ENCODE peak calls at places on chromosomes 2 and 18, in ten cellular contexts. S is HT-29; H is activated CD8-positive, alpha-beta memory T cell treated with anti-CD3 and anti-CD28 coated beads, Interleukin-2, amount 50 U/mL, for 48 hours; B is hepatocyte; Q is progenitor cell of endocrine pancreas; I is transverse colon; X is AG04449; D is mucosa of gallbladder; N is Daoy; E is amniotic epithelial cell. U is an unnamed sample.

GRCh38 chr2:175414872-175415487 is 233.5 kb upstream of the ATP5MC3 start:
- DNase-seq in D (peak), Q (peak), I (peak), S (peak), B (peak), H (no peak), X (peak), E (peak), N (peak), U (peak)

GRCh38 chr2:46886268-46887027 is 29.2 kb downstream of the MCFD2 start:
- DNase-seq in S (no peak), E (no peak), H (no peak), Q (no peak), D (no peak), I (no peak), B (no peak), X (no peak), N (no peak), U (no peak)

GRCh38 chr18:32470136-32470712 is 458 bp downstream of the GAREM1 start:
- DNase-seq in I (peak), Q (peak), S (no peak), X (no peak), N (peak), E (peak), B (no peak), H (peak), D (peak), U (peak)

GRCh38 chr2:98935111-98935770 is 784 bp downstream of the CRACDL start:
- DNase-seq in D (no peak), Q (no peak), S (no peak), X (no peak), E (no peak), H (no peak), B (no peak), N (no peak), I (no peak), U (no peak)

GRCh38 chr2:8694737-8695136 is 12.9 kb downstream of the ID2 start:
- DNase-seq in D (no peak), N (peak), E (peak), X (no peak), B (peak), Q (no peak), H (no peak), I (no peak), S (peak), U (no peak)

GRCh38 chr2:162591403-162592083 is 247.0 kb downstream of the KCNH7 start:
- DNase-seq in X (no peak), E (no peak), N (peak), D (no peak), I (no peak), H (no peak), S (no peak), B (no peak), Q (no peak), U (no peak)

GRCh38 chr2:1539441-1539840 is 126.2 kb downstream of the TPO start:
- DNase-seq in X (no peak), D (no peak), E (no peak), H (no peak), Q (no peak), I (no peak), N (no peak), B (no peak), S (no peak), U (no peak)

GRCh38 chr18:48408727-48409590 is at the start of gene ZBTB7C:
- DNase-seq in E (no peak), H (no peak), B (peak), I (peak), Q (peak), X (no peak), D (no peak), S (peak), N (peak), U (no peak)

GRCh38 chr2:38215993-38216392 is 140.0 kb upstream of the CYP1B1 start:
- DNase-seq in H (no peak), B (no peak), X (no peak), N (no peak), E (peak), Q (no peak), D (no peak), S (no peak), I (no peak), U (no peak)

GRCh38 chr18:61892683-61893303 is at the start of gene RNF152:
- DNase-seq in I (peak), B (peak), N (no peak), X (no peak), H (peak), Q (peak), D (peak), E (no peak), S (no peak), U (peak)

GRCh38 chr2:238868616-238869292 is 20.9 kb downstream of the TWIST2 start:
- DNase-seq in N (no peak), B (no peak), S (no peak), D (peak), I (peak), Q (no peak), E (peak), X (no peak), H (no peak), U (peak)

GRCh38 chr2:195513119-195513518 is 143.9 kb upstream of the SLC39A10 start:
- DNase-seq in S (no peak), H (no peak), N (no peak), Q (no peak), B (no peak), I (no peak), X (no peak), D (no peak), E (no peak), U (no peak)

GRCh38 chr2:150911766-150912280 is 349.8 kb downstream of the RBM43 start:
- DNase-seq in E (peak), S (peak), N (peak), B (peak), H (no peak), D (peak), X (peak), Q (no peak), I (peak), U (peak)

GRCh38 chr2:231397928-231398294 is 2.4 kb downstream of the B3GNT7 start:
- DNase-seq in N (no peak), Q (no peak), S (no peak), E (no peak), I (no peak), X (no peak), B (no peak), D (no peak), H (no peak), U (no peak)

GRCh38 chr18:46301081-46301480 is 196.9 kb downstream of the HAUS1 start:
- DNase-seq in S (no peak), Q (no peak), E (no peak), B (no peak), H (no peak), N (no peak), I (no peak), X (no peak), D (no peak), U (no peak)

GRCh38 chr18:2111456-2111855 is 459.8 kb downstream of the METTL4 start:
- DNase-seq in B (no peak), D (no peak), N (peak), Q (no peak), E (peak), X (no peak), H (no peak), I (no peak), S (no peak), U (no peak)

GRCh38 chr2:207189040-207189439 is 23.3 kb upstream of the KLF7 start:
- DNase-seq in E (no peak), I (no peak), Q (no peak), X (no peak), B (no peak), S (no peak), D (no peak), H (no peak), N (no peak), U (no peak)

GRCh38 chr18:48949606-48950535 is 894 bp downstream of the SMAD7 start:
- DNase-seq in H (peak), S (peak), Q (peak), X (no peak), I (peak), E (no peak), B (peak), D (no peak), N (peak), U (peak)

GRCh38 chr18:76467371-76468190 is 27.5 kb downstream of the ZNF516 start:
- DNase-seq in B (no peak), H (peak), S (no peak), X (no peak), Q (no peak), I (no peak), D (no peak), N (no peak), E (peak), U (no peak)

GRCh38 chr2:112646791-112647720 is 1.3 kb downstream of the SLC20A1 start:
- DNase-seq in S (peak), D (no peak), E (no peak), N (peak), I (no peak), H (no peak), B (no peak), X (no peak), Q (no peak), U (no peak)

GRCh38 chr2:71925268-71926097 is 222.2 kb downstream of the CYP26B1 start:
- DNase-seq in X (no peak), B (peak), E (peak), D (no peak), N (peak), I (no peak), Q (no peak), S (no peak), H (peak), U (peak)

GRCh38 chr2:192696857-192697256 is 502.1 kb upstream of the TMEFF2 start:
- DNase-seq in H (no peak), S (no peak), N (no peak), Q (no peak), I (no peak), X (no peak), D (no peak), E (no peak), B (no peak), U (no peak)

GRCh38 chr2:37802899-37803379 is 122.1 kb upstream of the RMDN2 start:
- DNase-seq in X (peak), I (no peak), B (peak), S (peak), E (peak), D (no peak), N (peak), Q (no peak), H (no peak), U (no peak)

GRCh38 chr2:26849056-26850001 is 1.4 kb downstream of the DPYSL5 start:
- DNase-seq in H (peak), E (no peak), N (no peak), Q (peak), I (no peak), B (peak), D (no peak), X (no peak), S (no peak), U (no peak)

GRCh38 chr2:148866091-148866490 is 8.9 kb upstream of the KIF5C start:
- DNase-seq in E (no peak), Q (no peak), X (no peak), S (no peak), I (no peak), N (no peak), D (no peak), B (no peak), H (no peak), U (no peak)

GRCh38 chr2:17271401-17271800 is 246.8 kb downstream of the RAD51AP2 start:
- DNase-seq in Q (no peak), X (no peak), D (no peak), N (no peak), B (no peak), E (no peak), S (no peak), H (no peak), I (no peak), U (no peak)

GRCh38 chr18:10044054-10044453 is 130.2 kb downstream of the VAPA start:
- DNase-seq in B (no peak), Q (no peak), S (peak), H (no peak), N (no peak), E (no peak), I (no peak), D (no peak), X (no peak), U (no peak)

GRCh38 chr2:119428488-119429224 is 3.0 kb upstream of the TMEM37 start:
- DNase-seq in S (no peak), X (no peak), Q (no peak), D (no peak), E (no peak), B (no peak), N (no peak), H (no peak), I (no peak), U (peak)

GRCh38 chr2:8389373-8390108 is 292.3 kb upstream of the ID2 start:
- DNase-seq in S (peak), N (no peak), X (no peak), Q (no peak), H (no peak), I (no peak), D (no peak), E (peak), B (peak), U (no peak)

GRCh38 chr18:48661421-48661820 is 122.6 kb downstream of the CTIF start:
- DNase-seq in D (no peak), N (no peak), I (no peak), E (no peak), Q (no peak), B (no peak), H (no peak), X (no peak), S (no peak), U (no peak)

GRCh38 chr2:32594573-32594972 is 33.3 kb upstream of the TTC27 start:
- DNase-seq in E (no peak), H (no peak), N (no peak), Q (no peak), S (no peak), D (no peak), B (no peak), X (no peak), I (no peak), U (no peak)

GRCh38 chr2:109238580-109238979 is 109.6 kb downstream of the SH3RF3 start:
- DNase-seq in S (no peak), B (no peak), Q (no peak), D (peak), H (peak), X (peak), I (peak), N (peak), E (peak), U (peak)